ENCODE peak calls at places on chromosomes 5 and 9, in six cellular contexts. One of them, this sample, is unnamed.

GRCh38 chr5:145931718-145932117 is 4.7 kb upstream of the SH3RF2 start:
- DNase-seq in transverse colon: no peak
- DNase-seq in T-helper 17 cell: no peak
- DNase-seq in heart right ventricle: no peak
- DNase-seq in WTC11: no peak
- DNase-seq in choroid plexus epithelial cell: peak
- DNase-seq in this sample: no peak

GRCh38 chr9:36320457-36320856 is 62.2 kb upstream of the GNE start:
- DNase-seq in transverse colon: no peak
- DNase-seq in heart right ventricle: no peak
- DNase-seq in T-helper 17 cell: no peak
- DNase-seq in WTC11: no peak
- DNase-seq in choroid plexus epithelial cell: no peak
- DNase-seq in this sample: no peak

GRCh38 chr9:88829276-88829675 is 162.0 kb upstream of the S1PR3 start:
- DNase-seq in transverse colon: no peak
- DNase-seq in T-helper 17 cell: no peak
- DNase-seq in choroid plexus epithelial cell: peak
- DNase-seq in heart right ventricle: no peak
- DNase-seq in WTC11: no peak
- DNase-seq in this sample: no peak

GRCh38 chr9:91179237-91180138 is 182.2 kb downstream of the AUH start:
- DNase-seq in choroid plexus epithelial cell: peak
- DNase-seq in transverse colon: peak
- DNase-seq in WTC11: no peak
- DNase-seq in T-helper 17 cell: no peak
- DNase-seq in heart right ventricle: no peak
- DNase-seq in this sample: no peak

GRCh38 chr5:109701252-109701651 is 11.5 kb downstream of the MAN2A1 start:
- DNase-seq in choroid plexus epithelial cell: no peak
- DNase-seq in WTC11: no peak
- DNase-seq in T-helper 17 cell: no peak
- DNase-seq in heart right ventricle: no peak
- DNase-seq in transverse colon: no peak
- DNase-seq in this sample: no peak

GRCh38 chr5:159777049-159777448 is 139.2 kb upstream of the ADRA1B start:
- DNase-seq in heart right ventricle: no peak
- DNase-seq in T-helper 17 cell: no peak
- DNase-seq in WTC11: no peak
- DNase-seq in choroid plexus epithelial cell: no peak
- DNase-seq in transverse colon: no peak
- DNase-seq in this sample: no peak

GRCh38 chr9:87684627-87685204 is 41.2 kb upstream of the CTSL start:
- DNase-seq in transverse colon: peak
- DNase-seq in heart right ventricle: no peak
- DNase-seq in choroid plexus epithelial cell: peak
- DNase-seq in T-helper 17 cell: no peak
- DNase-seq in WTC11: peak
- DNase-seq in this sample: peak

GRCh38 chr9:23088932-23089364 is 642.3 kb downstream of the DMRTA1 start:
- DNase-seq in heart right ventricle: no peak
- DNase-seq in choroid plexus epithelial cell: no peak
- DNase-seq in WTC11: peak
- DNase-seq in transverse colon: no peak
- DNase-seq in T-helper 17 cell: no peak
- DNase-seq in this sample: no peak

GRCh38 chr5:82909816-82910215 is 167.4 kb downstream of the TMEM167A start:
- DNase-seq in WTC11: no peak
- DNase-seq in choroid plexus epithelial cell: no peak
- DNase-seq in heart right ventricle: no peak
- DNase-seq in transverse colon: no peak
- DNase-seq in T-helper 17 cell: no peak
- DNase-seq in this sample: no peak

GRCh38 chr9:129988607-129989361 is 54.2 kb downstream of the FNBP1 start:
- DNase-seq in WTC11: no peak
- DNase-seq in choroid plexus epithelial cell: no peak
- DNase-seq in T-helper 17 cell: no peak
- DNase-seq in transverse colon: peak
- DNase-seq in heart right ventricle: no peak
- DNase-seq in this sample: no peak

GRCh38 chr5:43731573-43731972 is 128.6 kb downstream of the NNT start:
- DNase-seq in WTC11: no peak
- DNase-seq in T-helper 17 cell: no peak
- DNase-seq in heart right ventricle: no peak
- DNase-seq in transverse colon: no peak
- DNase-seq in choroid plexus epithelial cell: no peak
- DNase-seq in this sample: no peak

GRCh38 chr5:5199460-5199859 is 59.3 kb downstream of the ADAMTS16 start:
- DNase-seq in WTC11: no peak
- DNase-seq in choroid plexus epithelial cell: no peak
- DNase-seq in heart right ventricle: no peak
- DNase-seq in T-helper 17 cell: no peak
- DNase-seq in transverse colon: no peak
- DNase-seq in this sample: no peak

GRCh38 chr9:12775373-12775962 is 648 bp downstream of the LURAP1L start:
- DNase-seq in heart right ventricle: peak
- DNase-seq in WTC11: peak
- DNase-seq in choroid plexus epithelial cell: no peak
- DNase-seq in transverse colon: peak
- DNase-seq in T-helper 17 cell: no peak
- DNase-seq in this sample: peak

This sample was measured in K562.